ENCODE peak calls at places on chromosomes 7 and 10, in six cellular contexts. S, A, M, G, E and T are unnamed samples.

GRCh38 chr10:3433131-3433530 is 260.5 kb upstream of the PITRM1 start:
- DNase-seq in M (no peak), A (no peak), E (no peak), S (no peak), G (no peak), T (no peak)

GRCh38 chr7:27615420-27616185 is 47.1 kb downstream of the HIBADH start:
- DNase-seq in A (no peak), E (no peak), M (no peak), G (no peak), S (no peak), T (no peak)

GRCh38 chr7:151740180-151740845 is 136.6 kb downstream of the PRKAG2 start:
- DNase-seq in M (no peak), A (no peak), S (no peak), E (no peak), G (no peak), T (no peak)

GRCh38 chr10:14838582-14839304 is 637 bp downstream of the HSPA14 start:
- DNase-seq in G (no peak), E (peak), S (peak), A (no peak), M (no peak), T (peak)

GRCh38 chr10:69721690-69722310 is 79.9 kb upstream of the COL13A1 start:
- DNase-seq in A (no peak), E (no peak), S (no peak), G (no peak), M (no peak), T (no peak)

GRCh38 chr10:14601872-14602725 is 172.6 kb downstream of the FAM107B start:
- DNase-seq in S (peak), M (no peak), A (peak), E (peak), G (no peak), T (peak)

GRCh38 chr7:20435305-20435704 is 104.6 kb downstream of the ITGB8 start:
- DNase-seq in M (peak), E (no peak), S (no peak), G (no peak), A (no peak), T (no peak)

GRCh38 chr7:14021069-14021468 is 31.6 kb upstream of the ETV1 start:
- DNase-seq in S (no peak), M (no peak), G (no peak), E (no peak), A (no peak), T (no peak)

GRCh38 chr10:43282881-43283280 is 16.0 kb upstream of the RASGEF1A start:
- DNase-seq in M (no peak), A (no peak), E (no peak), S (no peak), G (no peak), T (no peak)

GRCh38 chr10:102230861-102231356 is 4.8 kb downstream of the ELOVL3 start:
- DNase-seq in E (peak), A (no peak), M (no peak), S (peak), G (no peak), T (no peak)

GRCh38 chr10:86365346-86366032 is 1.1 kb downstream of the GRID1 start:
- DNase-seq in E (peak), G (no peak), A (no peak), M (peak), S (no peak), T (no peak)

GRCh38 chr10:67606572-67606971 is 89.4 kb downstream of the CTNNA3 start:
- DNase-seq in S (no peak), E (no peak), M (no peak), G (peak), A (no peak), T (no peak)

GRCh38 chr10:6516277-6516676 is 63.8 kb downstream of the PRKCQ start:
- DNase-seq in S (no peak), E (no peak), M (no peak), G (no peak), A (no peak), T (no peak)

GRCh38 chr7:18425227-18425626 is 70.3 kb upstream of the HDAC9 start:
- DNase-seq in G (no peak), E (no peak), S (no peak), M (no peak), A (no peak), T (no peak)

GRCh38 chr10:17590969-17591645 is 26.1 kb downstream of the HACD1 start:
- DNase-seq in M (no peak), G (no peak), S (no peak), E (no peak), A (no peak), T (no peak)

GRCh38 chr10:29611796-29612381 is 22.9 kb downstream of the SVIL start:
- DNase-seq in A (no peak), M (no peak), S (no peak), G (no peak), E (no peak), T (no peak)